ENCODE peak calls at places on chromosomes 4 and X, in eight cellular contexts. I, F, U, A, O, S, E and W are unnamed samples.
A peak's percentile ranks its signal among the peaks of the same experiment; 100 is the strongest.

GRCh38 chrX:109890910-109891502 is 111.9 kb upstream of the TMEM164 start:
- DNase-seq in I (no peak), F (peak; percentile 47), U (peak; percentile 34), A (no peak), O (peak; percentile 69), S (no peak), E (peak; percentile 66), W (no peak)

GRCh38 chrX:49919617-49920016 is 2.8 kb upstream of the CLCN5 start:
- DNase-seq in I (no peak), F (peak; percentile 8), U (no peak), A (no peak), O (peak; percentile 77), S (no peak), E (peak; percentile 14), W (no peak)

GRCh38 chr4:38943355-38943754 is 75.7 kb downstream of the FAM114A1 start:
- DNase-seq in I (no peak), F (no peak), U (no peak), A (peak; percentile 93), O (no peak), S (no peak), E (no peak), W (no peak)

GRCh38 chr4:76780781-76781697 is 116.9 kb downstream of the SOWAHB start:
- DNase-seq in I (no peak), F (no peak), U (no peak), A (no peak), O (no peak), S (no peak), E (no peak), W (no peak)

GRCh38 chr4:185112104-185112503 is 31.0 kb upstream of the SLC25A4 start:
- DNase-seq in I (peak; percentile 95), F (peak; percentile 70), U (peak; percentile 86), A (no peak), O (peak; percentile 97), S (no peak), E (no peak), W (no peak)

GRCh38 chrX:53074987-53075386 is 7.2 kb upstream of the TSPYL2 start:
- DNase-seq in I (no peak), F (no peak), U (no peak), A (no peak), O (no peak), S (no peak), E (no peak), W (no peak)

GRCh38 chr4:168585168-168586091 is 88.6 kb downstream of the PALLD start:
- DNase-seq in I (no peak), F (peak; percentile 63), U (peak; percentile 74), A (no peak), O (peak; percentile 92), S (no peak), E (peak; percentile 35), W (no peak)

GRCh38 chr4:185541251-185541671 is 6.0 kb upstream of the PDLIM3 start:
- DNase-seq in I (no peak), F (no peak), U (peak; percentile 83), A (no peak), O (peak; percentile 62), S (no peak), E (peak; percentile 30), W (peak; percentile 81)

GRCh38 chr4:12458621-12459020 is 1025.5 kb downstream of the RAB28 start:
- DNase-seq in I (no peak), F (no peak), U (no peak), A (no peak), O (no peak), S (no peak), E (no peak), W (no peak)

GRCh38 chr4:76148142-76148849 is at the start of gene NUP54:
- DNase-seq in I (peak; percentile 81), F (peak; percentile 85), U (peak; percentile 91), A (peak; percentile 97), O (peak; percentile 97), S (peak; percentile 92), E (peak; percentile 97), W (peak; percentile 86)

GRCh38 chr4:24850669-24851068 is 55.3 kb downstream of the SOD3 start:
- DNase-seq in I (peak; percentile 91), F (no peak), U (peak; percentile 77), A (no peak), O (peak; percentile 86), S (no peak), E (no peak), W (no peak)

GRCh38 chr4:55545133-55545532 is 1.6 kb downstream of the CLOCK start:
- DNase-seq in I (no peak), F (no peak), U (no peak), A (no peak), O (peak; percentile 27), S (no peak), E (no peak), W (no peak)

GRCh38 chr4:113584407-113585150 is 177.0 kb downstream of the CAMK2D start:
- DNase-seq in I (peak; percentile 79), F (no peak), U (peak; percentile 86), A (no peak), O (peak; percentile 68), S (no peak), E (no peak), W (no peak)

GRCh38 chr4:37892641-37893040 is 1.8 kb downstream of the TBC1D1 start:
- DNase-seq in I (no peak), F (no peak), U (no peak), A (no peak), O (no peak), S (peak; percentile 61), E (peak; percentile 75), W (no peak)

GRCh38 chrX:16187024-16187698 is 19.9 kb downstream of the MAGEB17 start:
- DNase-seq in I (no peak), F (no peak), U (no peak), A (no peak), O (no peak), S (no peak), E (no peak), W (no peak)

GRCh38 chrX:18415386-18415785 is 10.0 kb upstream of the CDKL5 start:
- DNase-seq in I (no peak), F (no peak), U (no peak), A (no peak), O (peak; percentile 22), S (no peak), E (no peak), W (no peak)

GRCh38 chrX:77527233-77528001 is 80.2 kb downstream of the FGF16 start:
- DNase-seq in I (no peak), F (no peak), U (no peak), A (no peak), O (no peak), S (no peak), E (no peak), W (no peak)

GRCh38 chr4:20253799-20254409 is 2.2 kb downstream of the SLIT2 start:
- DNase-seq in I (no peak), F (no peak), U (no peak), A (no peak), O (peak; percentile 52), S (no peak), E (no peak), W (no peak)
- H3K4me3 ChIP-seq in I (peak overlapping the region; percentile 68), F (no peak overlapping the region), U (peak overlapping the region; percentile 69), A (peak overlapping the region; percentile 78), O (peak overlapping the region; percentile 72), S (no peak overlapping the region), E (no peak overlapping the region), W (no peak overlapping the region)

GRCh38 chr4:2354127-2354526 is 64.3 kb downstream of the ZFYVE28 start:
- DNase-seq in I (no peak), F (peak; percentile 11), U (no peak), A (no peak), O (peak; percentile 18), S (no peak), E (no peak), W (no peak)
- TF ChIP-seq CTCF in I (peak; percentile 25), F (no peak), U (peak; percentile 51), A (no peak), O (peak; percentile 40), S (peak; percentile 28), E (peak; percentile 27), W (no peak)

GRCh38 chrX:107674480-107675364 is 46.4 kb downstream of the PRPS1 start:
- DNase-seq in I (no peak), F (no peak), U (no peak), A (peak; percentile 94), O (peak; percentile 92), S (no peak), E (peak; percentile 28), W (no peak)
- H3K4me3 ChIP-seq in I (no peak overlapping the region), F (no peak overlapping the region), U (no peak overlapping the region), A (peak overlapping the region; percentile 66), O (peak overlapping the region; percentile 28), S (peak overlapping the region; percentile 54), E (no peak overlapping the region), W (no peak overlapping the region)

GRCh38 chr4:105807496-105807895 is 87.8 kb upstream of the NPNT start:
- DNase-seq in I (no peak), F (no peak), U (peak; percentile 33), A (no peak), O (peak; percentile 36), S (no peak), E (no peak), W (no peak)

GRCh38 chr4:105808030-105808429 is 87.2 kb upstream of the NPNT start:
- DNase-seq in I (no peak), F (no peak), U (no peak), A (no peak), O (no peak), S (no peak), E (no peak), W (no peak)

GRCh38 chr4:105808459-105809041 is 86.7 kb upstream of the NPNT start:
- DNase-seq in I (peak; percentile 48), F (no peak), U (peak; percentile 32), A (no peak), O (peak; percentile 86), S (no peak), E (no peak), W (no peak)

GRCh38 chr4:105805501-105806120 is 89.7 kb upstream of the NPNT start:
- DNase-seq in I (peak; percentile 55), F (no peak), U (no peak), A (no peak), O (no peak), S (no peak), E (no peak), W (no peak)
- TF ChIP-seq CTCF in I (no peak), F (no peak), U (no peak), A (no peak), O (no peak), S (no peak), E (no peak), W (no peak)

DNA sequence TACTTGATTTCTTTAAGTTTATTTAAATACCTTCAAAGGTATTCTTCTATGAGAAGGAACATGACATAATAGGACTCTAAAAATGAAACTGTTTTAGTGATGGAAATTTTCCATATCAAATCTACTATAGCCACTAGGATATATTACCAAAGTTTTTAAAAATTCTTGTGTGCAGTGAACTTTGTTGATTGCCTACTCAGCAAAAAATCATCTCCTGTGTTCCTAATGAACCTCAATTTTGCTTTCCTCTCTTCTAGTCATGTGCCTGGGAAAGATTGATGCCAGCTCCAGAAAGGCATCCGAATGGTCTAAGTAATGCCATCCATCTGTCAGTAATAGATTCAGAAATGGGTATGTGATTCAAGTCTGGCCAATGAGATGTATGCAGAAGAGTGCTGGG is 111.1 kb downstream of the ANXA3 start:
- DNase-seq in I (no peak), F (no peak), U (no peak), A (no peak), O (no peak), S (no peak), E (no peak), W (no peak)
- H3K4me3 ChIP-seq in I (no peak overlapping the region), F (no peak overlapping the region), U (no peak overlapping the region), A (no peak overlapping the region), O (no peak overlapping the region), S (no peak overlapping the region), E (no peak overlapping the region), W (no peak overlapping the region)